ENCODE peak calls at places on chromosomes 3 and 15, in five cellular contexts. L is GM13977, V is stomach, R is hypothalamus, J is spleen. G is an unnamed sample.

GRCh38 chr15:98124576-98124975 is 164.1 kb downstream of the ARRDC4 start:
- DNase-seq in V (no peak), J (no peak), R (no peak), L (no peak), G (no peak)

GRCh38 chr3:49378249-49378899 is 20.2 kb upstream of the GPX1 start:
- DNase-seq in J (no peak), L (no peak), R (no peak), V (no peak), G (no peak)

GRCh38 chr3:126985143-126985985 is 2.4 kb downstream of the PLXNA1 start:
- DNase-seq in R (no peak), J (no peak), L (no peak), V (no peak), G (no peak)

GRCh38 chr15:75389791-75390382 is 21.5 kb upstream of the MAN2C1 start:
- DNase-seq in V (no peak), R (no peak), J (no peak), L (no peak), G (no peak)

GRCh38 chr3:47365213-47366153 is 15.3 kb upstream of the PTPN23 start:
- DNase-seq in V (peak), R (no peak), J (no peak), L (no peak), G (no peak)

GRCh38 chr3:193946945-193947344 is 189.0 kb upstream of the HES1 start:
- DNase-seq in L (no peak), R (no peak), V (no peak), J (no peak), G (no peak)

GRCh38 chr15:39135989-39136388 is 444.9 kb upstream of the THBS1 start:
- DNase-seq in V (no peak), L (no peak), R (no peak), J (no peak), G (no peak)

GRCh38 chr3:158659454-158660237 is 12.8 kb downstream of the LXN start:
- DNase-seq in V (peak), R (peak), L (peak), J (no peak), G (no peak)

GRCh38 chr15:70100495-70101331 is 3.0 kb upstream of the TLE3 start:
- DNase-seq in L (peak), R (no peak), V (peak), J (peak), G (peak)

GRCh38 chr3:158058775-158059174 is 47.4 kb downstream of the SHOX2 start:
- DNase-seq in R (no peak), J (no peak), L (no peak), V (no peak), G (no peak)

GRCh38 chr3:24963762-24964625 is 464.1 kb upstream of the RARB start:
- DNase-seq in R (no peak), L (no peak), J (no peak), V (no peak), G (no peak)

GRCh38 chr15:42037650-42038049 is 16.8 kb upstream of the PLA2G4E start:
- DNase-seq in R (no peak), L (no peak), V (peak), J (no peak), G (peak)

GRCh38 chr15:85356276-85356675 is 24.1 kb upstream of the AKAP13 start:
- DNase-seq in V (no peak), J (no peak), R (no peak), L (no peak), G (no peak)

GRCh38 chr3:135075157-135075556 is 280.1 kb downstream of the EPHB1 start:
- DNase-seq in L (no peak), V (no peak), J (no peak), R (no peak), G (no peak)

GRCh38 chr3:123258811-123259420 is 57.2 kb downstream of the SEC22A start:
- DNase-seq in V (no peak), L (no peak), R (no peak), J (no peak), G (no peak)

GRCh38 chr3:189167027-189167766 is 4.6 kb upstream of the TPRG1 start:
- DNase-seq in J (no peak), L (no peak), V (peak), R (no peak), G (no peak)

GRCh38 chr3:14725564-14726420 is 50.9 kb downstream of the C3orf20 start:
- DNase-seq in L (no peak), R (no peak), V (peak), J (no peak), G (no peak)

GRCh38 chr15:52121896-52122295 is 9.3 kb upstream of the BCL2L10 start:
- DNase-seq in V (no peak), L (no peak), R (no peak), J (no peak), G (no peak)

GRCh38 chr15:85452436-85452835 is 72.0 kb downstream of the AKAP13 start:
- DNase-seq in L (no peak), R (no peak), J (no peak), V (no peak), G (no peak)

GRCh38 chr3:66797916-66798560 is 200.1 kb upstream of the KBTBD8 start:
- DNase-seq in V (peak), L (no peak), R (peak), J (no peak), G (no peak)

GRCh38 chr3:136267235-136267634 is 17.1 kb downstream of the PCCB start:
- DNase-seq in V (no peak), R (no peak), J (no peak), L (no peak), G (no peak)

GRCh38 chr15:39589193-39589814 is 8.4 kb downstream of the THBS1 start:
- DNase-seq in R (no peak), V (no peak), L (no peak), J (no peak), G (no peak)

GRCh38 chr3:78741066-78741645 is 1026.6 kb downstream of the ROBO1 start:
- DNase-seq in V (no peak), J (no peak), L (no peak), R (no peak), G (no peak)

GRCh38 chr15:82197734-82198594 is 64.6 kb downstream of the EFL1 start:
- DNase-seq in V (peak), R (peak), J (no peak), L (peak), G (no peak)

GRCh38 chr3:146390967-146391366 is 78.4 kb downstream of the PLSCR2 start:
- DNase-seq in L (no peak), V (no peak), R (no peak), J (no peak), G (no peak)

GRCh38 chr3:38173834-38174418 is 8.6 kb downstream of the OXSR1 start:
- DNase-seq in J (no peak), V (no peak), L (no peak), R (no peak), G (no peak)

GRCh38 chr3:3071136-3071535 is 39.0 kb downstream of the IL5RA start:
- DNase-seq in R (no peak), V (no peak), J (no peak), L (no peak), G (no peak)

GRCh38 chr3:141603473-141604035 is 116.7 kb downstream of the RASA2 start:
- DNase-seq in V (no peak), J (no peak), R (no peak), L (no peak), G (no peak)

GRCh38 chr3:106332884-106333283 is 464.1 kb upstream of the CBLB start:
- DNase-seq in V (no peak), R (no peak), L (no peak), J (no peak), G (no peak)

GRCh38 chr15:100384108-100384410 is 42.3 kb upstream of the ADAMTS17 start:
- DNase-seq in J (no peak), R (no peak), L (no peak), V (no peak), G (no peak)

GRCh38 chr3:99499235-99499798 is 139.1 kb upstream of the COL8A1 start:
- DNase-seq in V (peak), R (no peak), J (no peak), L (peak), G (no peak)

GRCh38 chr3:119245778-119246177 is 5.1 kb upstream of the B4GALT4 start:
- DNase-seq in L (no peak), V (peak), R (no peak), J (no peak), G (no peak)

GRCh38 chr3:30368978-30369377 is 237.4 kb upstream of the TGFBR2 start:
- DNase-seq in R (no peak), J (no peak), V (no peak), L (no peak), G (no peak)

GRCh38 chr15:31230630-31231485 is 95.8 kb upstream of the KLF13 start:
- DNase-seq in V (no peak), L (peak), R (no peak), J (peak), G (peak)

GRCh38 chr15:70936326-70936725 is 43.7 kb downstream of the LRRC49 start:
- DNase-seq in L (no peak), J (no peak), V (no peak), R (no peak), G (no peak)

GRCh38 chr15:77647961-77648360 is 15.2 kb upstream of the LINGO1 start:
- DNase-seq in R (no peak), L (no peak), J (no peak), V (no peak), G (no peak)